ENCODE peak calls at places on chromosomes 16 and 17, in nine cellular contexts. T, W, E, X, N, O, F, C and Z are unnamed samples.

GRCh38 chr17:50123649-50124349 is 6.2 kb downstream of the SAMD14 start:
- DNase-seq in F (no peak), O (peak), W (no peak), N (no peak), X (no peak), E (no peak), C (no peak), T (no peak), Z (no peak)

GRCh38 chr17:71338396-71338795 is 782.4 kb upstream of the SOX9 start:
- DNase-seq in W (no peak), C (no peak), F (no peak), T (no peak), X (no peak), E (no peak), N (peak), O (peak), Z (no peak)

GRCh38 chr17:69500911-69501429 is 86.5 kb downstream of the MAP2K6 start:
- DNase-seq in C (no peak), F (no peak), W (no peak), O (no peak), X (no peak), E (no peak), N (no peak), T (no peak), Z (no peak)

GRCh38 chr16:58040945-58041627 is 15.5 kb downstream of the MMP15 start:
- DNase-seq in O (no peak), F (no peak), W (no peak), E (no peak), T (no peak), X (no peak), C (no peak), N (no peak), Z (no peak)

GRCh38 chr17:2011421-2012371 is 13.4 kb downstream of the RTN4RL1 start:
- DNase-seq in C (no peak), O (no peak), F (peak), E (no peak), T (no peak), W (peak), N (peak), X (peak), Z (no peak)

GRCh38 chr17:77382356-77382911 is 241.7 kb downstream of the SEC14L1 start:
- DNase-seq in O (no peak), X (no peak), N (no peak), F (no peak), W (no peak), E (no peak), T (no peak), C (peak), Z (no peak)

GRCh38 chr17:61460796-61461585 is 8.8 kb downstream of the TBX4 start:
- DNase-seq in X (no peak), O (peak), N (no peak), F (no peak), W (no peak), E (no peak), C (no peak), T (no peak), Z (no peak)

GRCh38 chr17:14434506-14434905 is 133.6 kb downstream of the HS3ST3B1 start:
- DNase-seq in X (no peak), O (no peak), F (no peak), E (no peak), N (no peak), C (peak), T (no peak), W (no peak), Z (no peak)

GRCh38 chr16:19213885-19214284 is 45.8 kb downstream of the SYT17 start:
- DNase-seq in F (no peak), O (no peak), E (no peak), X (no peak), C (peak), T (no peak), W (no peak), N (no peak), Z (no peak)

GRCh38 chr17:64332502-64332901 is 58.2 kb downstream of the PECAM1 start:
- DNase-seq in W (no peak), X (no peak), C (no peak), E (no peak), F (no peak), O (no peak), N (no peak), T (no peak), Z (no peak)

GRCh38 chr16:7268182-7268581 is 64.5 kb upstream of the RBFOX1 start:
- DNase-seq in N (peak), X (peak), F (no peak), O (no peak), E (peak), C (peak), W (no peak), T (peak), Z (peak)

GRCh38 chr17:78421534-78422266 is 43.3 kb downstream of the PGS1 start:
- DNase-seq in E (no peak), W (peak), F (peak), C (peak), O (peak), T (peak), N (peak), X (peak), Z (peak)

GRCh38 chr17:76539631-76540271 is at the start of gene PRCD:
- DNase-seq in C (peak), T (no peak), F (no peak), N (no peak), X (no peak), O (no peak), W (peak), E (no peak), Z (no peak)

GRCh38 chr16:69893086-69893485 is 58.0 kb upstream of the CLEC18A start:
- DNase-seq in T (no peak), N (no peak), W (no peak), E (no peak), C (no peak), X (no peak), F (no peak), O (no peak), Z (no peak)

GRCh38 chr17:76696763-76697701 is 13.7 kb downstream of the MXRA7 start:
- DNase-seq in O (no peak), F (no peak), C (peak), T (peak), X (no peak), N (peak), W (no peak), E (no peak), Z (no peak)

GRCh38 chr17:17605747-17606083 is 14.2 kb upstream of the PEMT start:
- DNase-seq in W (no peak), C (no peak), X (no peak), T (no peak), E (no peak), N (peak), F (peak), O (peak), Z (no peak)

GRCh38 chr17:67506966-67507365 is 129.9 kb downstream of the PITPNC1 start:
- DNase-seq in X (no peak), F (peak), N (peak), O (peak), C (no peak), E (no peak), W (no peak), T (no peak), Z (no peak)

GRCh38 chr17:48068491-48068961 is 20.4 kb downstream of the NFE2L1 start:
- DNase-seq in C (peak), N (peak), X (no peak), T (no peak), W (no peak), F (peak), O (peak), E (no peak), Z (no peak)

GRCh38 chr16:79801550-79802090 is 201.1 kb upstream of the MAF start:
- DNase-seq in C (no peak), W (no peak), T (no peak), E (peak), O (no peak), N (peak), X (no peak), F (no peak), Z (no peak)

GRCh38 chr17:34163681-34164080 is 91.4 kb upstream of the CCL2 start:
- DNase-seq in O (peak), F (peak), X (no peak), W (no peak), C (no peak), T (no peak), E (no peak), N (peak), Z (no peak)

GRCh38 chr17:67636841-67637240 is 80.9 kb upstream of the NOL11 start:
- DNase-seq in W (no peak), F (peak), N (no peak), X (no peak), E (no peak), O (peak), T (no peak), C (no peak), Z (no peak)

GRCh38 chr17:17568772-17569195 is 22.7 kb downstream of the PEMT start:
- DNase-seq in N (peak), W (no peak), T (peak), F (peak), E (no peak), C (peak), X (peak), O (peak), Z (peak)

GRCh38 chr17:60656499-60656898 is 21.2 kb upstream of the BCAS3 start:
- DNase-seq in F (no peak), E (no peak), O (no peak), N (no peak), C (no peak), W (no peak), X (no peak), T (no peak), Z (no peak)

GRCh38 chr17:3845361-3845753 is 689 bp downstream of the NCBP3 start:
- DNase-seq in X (no peak), O (no peak), T (no peak), W (no peak), N (no peak), F (peak), E (no peak), C (peak), Z (no peak)

GRCh38 chr17:79919164-79919585 is 79.9 kb upstream of the CBX4 start:
- DNase-seq in E (no peak), X (peak), F (no peak), W (peak), N (no peak), O (no peak), C (no peak), T (peak), Z (peak)

GRCh38 chr17:60545465-60546191 is 19.6 kb upstream of the APPBP2 start:
- DNase-seq in E (no peak), T (no peak), X (no peak), C (no peak), O (no peak), W (no peak), N (no peak), F (no peak), Z (no peak)

GRCh38 chr17:1908699-1909309 is 79.0 kb downstream of the RPA1 start:
- DNase-seq in T (peak), E (no peak), C (peak), X (peak), N (peak), O (peak), F (peak), W (peak), Z (no peak)

GRCh38 chr17:41885733-41886132 is 20.5 kb upstream of the KLHL11 start:
- DNase-seq in X (no peak), F (no peak), C (no peak), E (no peak), O (no peak), T (no peak), N (no peak), W (no peak), Z (no peak)

GRCh38 chr16:68786685-68787418 is 49.8 kb downstream of the CDH1 start:
- DNase-seq in X (no peak), O (peak), E (no peak), C (no peak), N (peak), W (no peak), F (no peak), T (no peak), Z (peak)
- TF ChIP-seq CTCF in X (no peak), O (no peak), E (no peak), C (no peak), N (no peak), W (no peak), F (no peak), T (no peak), Z (no peak)

GRCh38 chr16:27748868-27749546 is 199.1 kb downstream of the KATNIP start:
- DNase-seq in C (peak), N (peak), T (peak), E (no peak), F (peak), O (peak), X (peak), W (no peak), Z (no peak)
- TF ChIP-seq CTCF in C (peak), N (peak), T (no peak), E (no peak), F (peak), O (peak), X (peak), W (no peak), Z (peak)

DNA sequence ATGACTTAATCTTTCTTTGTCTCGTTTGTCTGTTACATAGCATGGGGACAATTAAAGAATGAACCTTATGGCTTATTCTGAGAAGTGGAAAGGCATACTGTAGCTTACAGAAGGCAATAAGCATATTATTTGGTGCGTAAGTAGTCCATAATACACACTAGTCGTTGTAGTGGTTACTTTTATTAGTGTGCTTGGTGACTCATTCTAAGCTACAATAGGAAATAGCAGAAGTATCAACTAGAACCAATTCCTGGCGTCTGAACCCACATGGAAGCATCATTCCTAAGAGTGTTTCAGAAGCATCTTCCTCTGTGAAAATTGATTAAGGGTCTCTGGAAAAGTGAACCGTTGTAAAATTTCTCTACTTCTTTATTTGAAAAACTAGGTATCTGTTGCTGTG is 777.8 kb upstream of the EEF2KMT start:
- DNase-seq in X (no peak), T (no peak), O (no peak), W (no peak), C (no peak), E (no peak), N (no peak), F (no peak), Z (no peak)
- TF ChIP-seq CTCF in X (no peak), T (no peak), O (no peak), W (no peak), C (no peak), E (no peak), N (no peak), F (no peak), Z (no peak)

GRCh38 chr17:29866746-29867404 is 63.2 kb downstream of the SSH2 start:
- DNase-seq in N (no peak), F (no peak), X (no peak), O (no peak), E (no peak), C (no peak), W (no peak), T (no peak), Z (no peak)

GRCh38 chr17:29857823-29858222 is 72.2 kb downstream of the SSH2 start:
- DNase-seq in N (no peak), E (no peak), F (no peak), X (no peak), T (no peak), C (no peak), O (no peak), W (no peak), Z (no peak)

GRCh38 chr17:29867643-29868181 is 62.3 kb downstream of the SSH2 start:
- DNase-seq in O (no peak), C (peak), F (no peak), W (no peak), T (no peak), N (peak), X (no peak), E (no peak), Z (no peak)

GRCh38 chr17:29862127-29862526 is 67.9 kb downstream of the SSH2 start:
- DNase-seq in X (no peak), W (no peak), T (no peak), N (no peak), O (no peak), C (no peak), F (no peak), E (no peak), Z (no peak)

GRCh38 chr17:29862951-29863350 is 67.1 kb downstream of the SSH2 start:
- DNase-seq in C (no peak), O (no peak), T (no peak), F (no peak), N (no peak), W (no peak), E (no peak), X (no peak), Z (no peak)
- TF ChIP-seq CTCF in C (no peak), O (no peak), T (no peak), F (no peak), N (no peak), W (no peak), E (no peak), X (no peak), Z (no peak)

GRCh38 chr16:2122429-2122828 is 13.3 kb downstream of the PKD1 start:
- DNase-seq in C (no peak), N (no peak), E (no peak), O (no peak), F (no peak), W (no peak), X (no peak), T (no peak), Z (no peak)

DNA sequence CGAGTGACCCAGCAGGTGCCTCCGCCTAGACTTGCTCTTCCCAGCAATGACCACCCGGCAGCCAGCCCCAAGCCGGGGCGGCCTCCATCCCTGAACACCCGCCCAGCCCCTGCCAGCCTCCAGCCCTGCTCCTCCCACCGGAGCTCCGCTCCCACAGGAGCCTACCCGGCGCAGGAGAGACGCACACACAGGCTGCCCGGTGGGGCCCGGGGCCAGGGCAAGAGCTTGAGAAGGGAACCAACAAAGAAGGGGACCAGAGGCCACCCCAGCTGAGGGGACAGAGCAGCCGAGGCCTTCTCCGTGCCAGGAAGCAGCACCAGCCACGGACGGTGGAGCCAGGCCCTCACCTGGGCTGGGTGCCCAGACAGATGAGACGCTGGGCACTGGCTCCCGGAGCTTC is 13.8 kb downstream of the PKD1 start:
- DNase-seq in N (no peak), T (no peak), F (no peak), W (no peak), E (no peak), O (no peak), X (no peak), C (no peak), Z (no peak)
- TF ChIP-seq CTCF in N (no peak), T (no peak), F (no peak), W (no peak), E (no peak), O (no peak), X (no peak), C (no peak), Z (no peak)

GRCh38 chr17:82915010-82915696 is 75.3 kb upstream of the ZNF750 start:
- DNase-seq in W (no peak), C (peak), O (no peak), F (no peak), N (no peak), E (no peak), X (no peak), T (no peak), Z (no peak)
- TF ChIP-seq CTCF in W (no peak), C (peak), O (peak), F (no peak), N (peak), E (no peak), X (no peak), T (no peak), Z (no peak)

DNA sequence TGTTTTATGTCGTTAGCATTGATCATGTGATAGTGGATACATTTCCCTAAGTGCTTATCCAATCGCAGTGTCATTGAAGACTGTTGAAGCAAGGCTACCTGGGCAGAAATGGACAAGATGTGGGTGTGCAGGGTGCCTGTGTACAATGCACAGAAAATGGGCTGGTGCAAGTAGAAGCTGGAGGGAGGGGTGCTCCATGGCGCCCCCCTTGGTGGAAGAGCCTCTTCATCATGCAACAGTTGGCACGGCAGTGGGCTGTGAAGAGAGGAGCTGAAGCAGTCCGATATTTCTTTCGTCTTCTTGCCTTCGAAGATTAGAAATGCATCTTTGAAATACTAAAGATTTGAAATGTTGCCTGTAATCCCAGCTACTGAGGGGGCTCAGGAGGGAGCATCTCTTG is 100.5 kb downstream of the PLCG2 start:
- DNase-seq in N (no peak), C (peak), F (no peak), X (no peak), E (no peak), W (no peak), T (no peak), O (no peak), Z (no peak)
- TF ChIP-seq CTCF in N (no peak), C (peak), F (peak), X (no peak), E (no peak), W (no peak), T (peak), O (no peak), Z (no peak)

GRCh38 chr17:7479389-7480192 is at the start of gene ZBTB4:
- DNase-seq in W (peak), O (peak), C (peak), T (peak), N (peak), X (no peak), F (peak), E (peak), Z (peak)
- TF ChIP-seq CTCF in W (no peak), O (no peak), C (no peak), T (no peak), N (no peak), X (no peak), F (no peak), E (no peak), Z (no peak)

DNA sequence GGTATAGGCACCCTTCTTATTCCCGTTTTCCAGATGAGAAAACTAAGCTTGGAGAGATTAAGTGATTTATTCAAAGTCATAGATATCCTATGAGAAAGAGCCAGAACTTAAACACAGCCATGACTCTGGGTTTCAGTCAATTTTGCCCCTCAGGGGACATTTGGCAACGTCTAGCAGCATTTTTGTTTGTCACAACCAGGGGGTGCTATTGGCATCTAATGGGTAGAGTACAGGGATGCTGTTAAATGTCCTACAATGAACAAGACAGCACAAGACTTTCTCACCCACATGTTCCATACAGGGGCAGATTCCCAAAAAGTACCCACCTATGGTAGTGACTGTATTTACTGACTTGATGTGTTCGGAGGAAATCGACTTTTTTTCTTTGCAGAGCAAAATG is 4.8 kb upstream of the SHISA9 start:
- DNase-seq in N (peak), T (no peak), O (no peak), W (no peak), F (peak), C (peak), X (no peak), E (no peak), Z (no peak)
- TF ChIP-seq CTCF in N (peak), T (peak), O (no peak), W (no peak), F (peak), C (peak), X (no peak), E (peak), Z (peak)

DNA sequence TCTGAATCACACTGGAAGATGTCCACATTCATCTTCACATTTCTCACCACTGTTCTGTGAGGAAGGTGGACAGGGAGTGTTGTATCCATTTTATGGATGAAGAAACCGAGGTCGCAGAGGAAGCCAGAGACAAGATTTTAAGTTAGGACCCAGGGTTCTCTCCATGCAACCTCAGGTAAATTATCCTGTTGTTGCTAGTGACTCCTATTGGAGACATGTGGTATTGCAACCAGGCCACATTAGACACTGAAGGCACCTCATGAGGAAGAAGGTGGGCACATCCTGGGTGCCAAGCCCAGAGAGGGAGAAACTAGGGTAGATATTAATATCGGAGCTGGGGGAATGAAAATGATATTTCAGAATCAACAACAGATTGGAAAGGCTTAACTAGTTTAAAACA is 8.5 kb upstream of the WNT9B start:
- DNase-seq in E (no peak), T (no peak), W (no peak), O (no peak), N (peak), F (no peak), X (no peak), C (no peak), Z (no peak)
- TF ChIP-seq CTCF in E (no peak), T (no peak), W (no peak), O (peak), N (peak), F (peak), X (no peak), C (peak), Z (peak)